ENCODE peak calls at places on chromosomes 2 and 18, in five cellular contexts. D is naive B cell; M is NCI-H510A treated with DMSO at 0.1 percent for 48 hours; F is stimulated activated naive CD8-positive, alpha-beta T cell treated with anti-CD3 and anti-CD28 coated beads, Interleukin-15, Interleukin-2, amounts not matched to agents 100 U/mL and 50 U/mL, for 24 hours; P is amniotic stem cell. V is an unnamed sample.

GRCh38 chr2:42142476-42143184 is 26.5 kb upstream of the EML4 start:
- DNase-seq in P (no peak), F (no peak), M (peak), D (no peak), V (no peak)

GRCh38 chr18:58723810-58724602 is 52.7 kb downstream of the MALT1 start:
- DNase-seq in M (no peak), F (no peak), D (no peak), P (no peak), V (no peak)

GRCh38 chr18:37318360-37319037 is 247.1 kb downstream of the CELF4 start:
- DNase-seq in M (no peak), P (no peak), D (no peak), F (no peak), V (no peak)

GRCh38 chr18:9905401-9905922 is 8.4 kb upstream of the VAPA start:
- DNase-seq in F (no peak), P (no peak), M (no peak), D (no peak), V (no peak)

GRCh38 chr2:71129891-71130324 is at the start of gene MCEE:
- DNase-seq in D (no peak), F (peak), P (peak), M (peak), V (peak)

GRCh38 chr2:234249873-234250272 is 199.4 kb downstream of the SPP2 start:
- DNase-seq in M (no peak), D (no peak), F (no peak), P (no peak), V (no peak)

GRCh38 chr2:161116463-161116960 is 43.7 kb upstream of the TANK start:
- DNase-seq in D (no peak), M (no peak), F (no peak), P (no peak), V (no peak)

GRCh38 chr18:58060254-58060653 is 16.2 kb downstream of the NEDD4L start:
- DNase-seq in D (no peak), P (no peak), F (no peak), M (no peak), V (no peak)

GRCh38 chr2:185952098-185952497 is 213.5 kb downstream of the FSIP2 start:
- DNase-seq in F (no peak), D (no peak), M (no peak), P (no peak), V (no peak)

GRCh38 chr2:71064110-71064611 is 4.3 kb upstream of the NAGK start:
- DNase-seq in F (no peak), P (no peak), D (no peak), M (no peak), V (peak)

GRCh38 chr2:56713161-56713676 is 529.4 kb downstream of the CCDC85A start:
- DNase-seq in M (no peak), D (no peak), F (no peak), P (peak), V (no peak)

GRCh38 chr2:161988589-161988988 is 85.4 kb downstream of the DPP4 start:
- DNase-seq in M (no peak), F (no peak), D (no peak), P (no peak), V (peak)

GRCh38 chr18:57025525-57025924 is 121.4 kb upstream of the BOD1L2 start:
- DNase-seq in P (no peak), D (no peak), F (no peak), M (no peak), V (no peak)

GRCh38 chr2:181952413-181953226 is 33.0 kb upstream of the PPP1R1C start:
- DNase-seq in P (no peak), F (no peak), M (no peak), D (no peak), V (no peak)

GRCh38 chr2:237293966-237294365 is 120.0 kb downstream of the COL6A3 start:
- DNase-seq in D (no peak), F (no peak), M (no peak), P (no peak), V (no peak)

GRCh38 chr2:20465716-20466391 is 19.0 kb downstream of the RHOB start:
- DNase-seq in M (peak), P (no peak), F (no peak), D (no peak), V (no peak)

GRCh38 chr18:68034293-68034692 is 517.8 kb upstream of the DSEL start:
- DNase-seq in F (no peak), P (no peak), M (no peak), D (no peak), V (no peak)

GRCh38 chr2:36044389-36044788 is 311.2 kb upstream of the CRIM1 start:
- DNase-seq in F (no peak), M (no peak), D (no peak), P (no peak), V (no peak)

GRCh38 chr2:62956646-62957045 is 94.0 kb upstream of the OTX1 start:
- DNase-seq in F (no peak), M (no peak), P (no peak), D (no peak), V (no peak)

GRCh38 chr2:130829020-130829419 is 7.7 kb upstream of the ARHGEF4 start:
- DNase-seq in F (no peak), M (no peak), D (no peak), P (no peak), V (no peak)

GRCh38 chr2:180184506-180184905 is 177.4 kb upstream of the CWC22 start:
- DNase-seq in M (no peak), D (no peak), P (no peak), F (no peak), V (no peak)

GRCh38 chr2:100606740-100607343 is 44.0 kb downstream of the PDCL3 start:
- DNase-seq in D (no peak), F (peak), P (no peak), M (peak), V (peak)

GRCh38 chr2:237731663-237732062 is 66.9 kb upstream of the RBM44 start:
- DNase-seq in P (peak), M (peak), F (peak), D (no peak), V (peak)

GRCh38 chr2:159513745-159514144 is 102.6 kb downstream of the BAZ2B start:
- DNase-seq in P (no peak), F (no peak), D (no peak), M (no peak), V (no peak)

GRCh38 chr2:63081404-63081803 is 30.8 kb downstream of the OTX1 start:
- DNase-seq in M (no peak), P (no peak), F (no peak), D (no peak), V (no peak)

GRCh38 chr2:121080013-121080772 is 204.8 kb downstream of the TFCP2L1 start:
- DNase-seq in P (no peak), M (peak), F (peak), D (peak), V (peak)

GRCh38 chr2:98518106-98518505 is 73.4 kb downstream of the INPP4A start:
- DNase-seq in M (no peak), P (no peak), D (peak), F (peak), V (peak)

GRCh38 chr2:239947361-239948045 is 77.6 kb downstream of the NDUFA10 start:
- DNase-seq in P (no peak), D (no peak), M (no peak), F (no peak), V (no peak)

GRCh38 chr2:121849236-121849635 is 93.8 kb downstream of the TSN start:
- DNase-seq in F (no peak), M (no peak), P (no peak), D (no peak), V (no peak)

GRCh38 chr2:112712903-112713584 is 7.8 kb upstream of the NT5DC4 start:
- DNase-seq in M (no peak), P (no peak), D (no peak), F (peak), V (no peak)

GRCh38 chr2:40642726-40643125 is 190.8 kb upstream of the SLC8A1 start:
- DNase-seq in P (no peak), D (no peak), M (no peak), F (no peak), V (no peak)

GRCh38 chr18:74496508-74497307 is 545 bp downstream of the CNDP2 start:
- DNase-seq in M (peak), P (no peak), D (no peak), F (peak), V (peak)

GRCh38 chr2:44934024-44934423 is 7.5 kb upstream of the SIX3 start:
- DNase-seq in M (peak), P (no peak), F (no peak), D (no peak), V (no peak)

GRCh38 chr18:1760901-1761300 is 810.4 kb downstream of the METTL4 start:
- DNase-seq in F (no peak), M (no peak), P (no peak), D (no peak), V (no peak)

GRCh38 chr2:216066255-216066654 is 15.4 kb downstream of the PECR start:
- DNase-seq in P (no peak), F (no peak), D (no peak), M (no peak), V (no peak)

GRCh38 chr18:67665266-67665665 is 148.7 kb upstream of the DSEL start:
- DNase-seq in F (no peak), P (no peak), D (no peak), M (no peak), V (no peak)